ENCODE peak calls at places on chromosomes 5 and 9, in six cellular contexts. One of them, this sample, is unnamed.

GRCh38 chr5:103259705-103260355 is 1.3 kb downstream of the MACIR start:
- DNase-seq in T follicular helper cell: peak; percentile 1
- DNase-seq in BE2C: peak; percentile 54
- DNase-seq in GM10248: peak; percentile 17
- DNase-seq in activated T-cell treated with anti-CD3 and anti-CD28 coated beads, Interleukin-2, amount 50 U/mL, for 72 hours: no peak
- DNase-seq in CD8-positive, alpha-beta memory T cell: no peak
- DNase-seq in this sample: no peak

GRCh38 chr9:99377790-99378775 is 156.0 kb downstream of the SEC61B start:
- DNase-seq in T follicular helper cell: no peak
- DNase-seq in BE2C: no peak
- DNase-seq in GM10248: no peak
- DNase-seq in activated T-cell treated with anti-CD3 and anti-CD28 coated beads, Interleukin-2, amount 50 U/mL, for 72 hours: no peak
- DNase-seq in CD8-positive, alpha-beta memory T cell: no peak
- DNase-seq in this sample: no peak

GRCh38 chr5:119179857-119180641 is 109.2 kb downstream of the DMXL1 start:
- DNase-seq in T follicular helper cell: no peak
- DNase-seq in BE2C: no peak
- DNase-seq in GM10248: no peak
- DNase-seq in activated T-cell treated with anti-CD3 and anti-CD28 coated beads, Interleukin-2, amount 50 U/mL, for 72 hours: no peak
- DNase-seq in CD8-positive, alpha-beta memory T cell: no peak
- DNase-seq in this sample: no peak

GRCh38 chr9:136051568-136052432 is 43.3 kb downstream of the NACC2 start:
- DNase-seq in T follicular helper cell: no peak
- DNase-seq in BE2C: peak; percentile 51
- DNase-seq in GM10248: peak; percentile 18
- DNase-seq in activated T-cell treated with anti-CD3 and anti-CD28 coated beads, Interleukin-2, amount 50 U/mL, for 72 hours: no peak
- DNase-seq in CD8-positive, alpha-beta memory T cell: no peak
- DNase-seq in this sample: peak; percentile 28

GRCh38 chr5:34511063-34511462 is 145.1 kb upstream of the RAI14 start:
- DNase-seq in T follicular helper cell: no peak
- DNase-seq in BE2C: no peak
- DNase-seq in GM10248: no peak
- DNase-seq in activated T-cell treated with anti-CD3 and anti-CD28 coated beads, Interleukin-2, amount 50 U/mL, for 72 hours: no peak
- DNase-seq in CD8-positive, alpha-beta memory T cell: no peak
- DNase-seq in this sample: no peak

GRCh38 chr5:174311121-174311520 is 265.6 kb downstream of the NSG2 start:
- DNase-seq in T follicular helper cell: no peak
- DNase-seq in BE2C: no peak
- DNase-seq in GM10248: no peak
- DNase-seq in activated T-cell treated with anti-CD3 and anti-CD28 coated beads, Interleukin-2, amount 50 U/mL, for 72 hours: no peak
- DNase-seq in CD8-positive, alpha-beta memory T cell: no peak
- DNase-seq in this sample: no peak

GRCh38 chr5:52603742-52604141 is 184.0 kb upstream of the ITGA1 start:
- DNase-seq in T follicular helper cell: no peak
- DNase-seq in BE2C: no peak
- DNase-seq in GM10248: no peak
- DNase-seq in activated T-cell treated with anti-CD3 and anti-CD28 coated beads, Interleukin-2, amount 50 U/mL, for 72 hours: no peak
- DNase-seq in CD8-positive, alpha-beta memory T cell: no peak
- DNase-seq in this sample: no peak

GRCh38 chr5:102762095-102762534 is 7.0 kb downstream of the PAM start:
- DNase-seq in T follicular helper cell: no peak
- DNase-seq in BE2C: no peak
- DNase-seq in GM10248: peak; percentile 26
- DNase-seq in activated T-cell treated with anti-CD3 and anti-CD28 coated beads, Interleukin-2, amount 50 U/mL, for 72 hours: no peak
- DNase-seq in CD8-positive, alpha-beta memory T cell: no peak
- DNase-seq in this sample: no peak

GRCh38 chr9:72814083-72814482 is 138.8 kb downstream of the ALDH1A1 start:
- DNase-seq in T follicular helper cell: no peak
- DNase-seq in BE2C: no peak
- DNase-seq in GM10248: no peak
- DNase-seq in activated T-cell treated with anti-CD3 and anti-CD28 coated beads, Interleukin-2, amount 50 U/mL, for 72 hours: no peak
- DNase-seq in CD8-positive, alpha-beta memory T cell: no peak
- DNase-seq in this sample: no peak

GRCh38 chr9:110048976-110049698 is 158.8 kb downstream of the C9orf152 start:
- DNase-seq in T follicular helper cell: no peak
- DNase-seq in BE2C: peak; percentile 11
- DNase-seq in GM10248: peak; percentile 26
- DNase-seq in activated T-cell treated with anti-CD3 and anti-CD28 coated beads, Interleukin-2, amount 50 U/mL, for 72 hours: peak; percentile 27
- DNase-seq in CD8-positive, alpha-beta memory T cell: no peak
- DNase-seq in this sample: peak; percentile 14

This sample was measured in stimulated activated naive CD8-positive, alpha-beta T cell treated with anti-CD3 and anti-CD28 coated beads, Interleukin-15, Interleukin-2, amounts not matched to agents 100 U/mL and 50 U/mL, for 24 hours.